ENCODE peak calls at places on chromosomes 13 and 19, in nine cellular contexts. One of them, this sample, is unnamed.

GRCh38 chr13:37587236-37587635 is 11.3 kb downstream of the POSTN start:
- DNase-seq in stomach: no peak
- DNase-seq in esophagus squamous epithelium: no peak
- DNase-seq in heart left ventricle: no peak
- DNase-seq in SK-N-SH: no peak
- DNase-seq in IMR-90: no peak
- DNase-seq in transverse colon: no peak
- DNase-seq in cardiac muscle cell: peak; percentile 54
- DNase-seq in suprapubic skin: no peak
- DNase-seq in this sample: no peak

GRCh38 chr13:32737679-32738078 is 151.4 kb downstream of the PDS5B start:
- DNase-seq in stomach: no peak
- DNase-seq in esophagus squamous epithelium: no peak
- DNase-seq in heart left ventricle: no peak
- DNase-seq in SK-N-SH: no peak
- DNase-seq in IMR-90: no peak
- DNase-seq in transverse colon: no peak
- DNase-seq in cardiac muscle cell: no peak
- DNase-seq in suprapubic skin: no peak
- DNase-seq in this sample: no peak

GRCh38 chr19:33388817-33389573 is 15.5 kb downstream of the CEBPG start:
- DNase-seq in stomach: no peak
- DNase-seq in esophagus squamous epithelium: no peak
- DNase-seq in heart left ventricle: peak; percentile 73
- DNase-seq in SK-N-SH: peak; percentile 83
- DNase-seq in IMR-90: no peak
- DNase-seq in transverse colon: no peak
- DNase-seq in cardiac muscle cell: no peak
- DNase-seq in suprapubic skin: peak; percentile 70
- DNase-seq in this sample: no peak

GRCh38 chr13:31485183-31485582 is 254.1 kb upstream of the RXFP2 start:
- DNase-seq in stomach: no peak
- DNase-seq in esophagus squamous epithelium: no peak
- DNase-seq in heart left ventricle: no peak
- DNase-seq in SK-N-SH: no peak
- DNase-seq in IMR-90: no peak
- DNase-seq in transverse colon: no peak
- DNase-seq in cardiac muscle cell: peak; percentile 55
- DNase-seq in suprapubic skin: no peak
- DNase-seq in this sample: no peak

GRCh38 chr13:67390462-67391093 is 160.4 kb upstream of the PCDH9 start:
- DNase-seq in stomach: no peak
- DNase-seq in esophagus squamous epithelium: no peak
- DNase-seq in heart left ventricle: no peak
- DNase-seq in SK-N-SH: no peak
- DNase-seq in IMR-90: peak; percentile 76
- DNase-seq in transverse colon: no peak
- DNase-seq in cardiac muscle cell: peak; percentile 50
- DNase-seq in suprapubic skin: no peak
- DNase-seq in this sample: no peak

GRCh38 chr19:33193864-33194362 is at the start of gene LRP3:
- DNase-seq in stomach: peak; percentile 52
- DNase-seq in esophagus squamous epithelium: no peak
- DNase-seq in heart left ventricle: peak; percentile 77
- DNase-seq in SK-N-SH: peak; percentile 93
- DNase-seq in IMR-90: peak; percentile 11
- DNase-seq in transverse colon: peak; percentile 26
- DNase-seq in cardiac muscle cell: peak; percentile 51
- DNase-seq in suprapubic skin: no peak
- DNase-seq in this sample: peak; percentile 64

GRCh38 chr13:32838985-32839384 is 177.2 kb upstream of the KL start:
- DNase-seq in stomach: peak; percentile 43
- DNase-seq in esophagus squamous epithelium: no peak
- DNase-seq in heart left ventricle: no peak
- DNase-seq in SK-N-SH: no peak
- DNase-seq in IMR-90: peak; percentile 59
- DNase-seq in transverse colon: no peak
- DNase-seq in cardiac muscle cell: peak; percentile 33
- DNase-seq in suprapubic skin: no peak
- DNase-seq in this sample: no peak

GRCh38 chr13:30477346-30478235 is 11.9 kb upstream of the HMGB1 start:
- DNase-seq in stomach: no peak
- DNase-seq in esophagus squamous epithelium: no peak
- DNase-seq in heart left ventricle: no peak
- DNase-seq in SK-N-SH: no peak
- DNase-seq in IMR-90: no peak
- DNase-seq in transverse colon: no peak
- DNase-seq in cardiac muscle cell: no peak
- DNase-seq in suprapubic skin: no peak
- DNase-seq in this sample: no peak

GRCh38 chr13:65540064-65540635 is 1690.0 kb downstream of the PCDH9 start:
- DNase-seq in stomach: no peak
- DNase-seq in esophagus squamous epithelium: no peak
- DNase-seq in heart left ventricle: no peak
- DNase-seq in SK-N-SH: no peak
- DNase-seq in IMR-90: no peak
- DNase-seq in transverse colon: no peak
- DNase-seq in cardiac muscle cell: no peak
- DNase-seq in suprapubic skin: no peak
- DNase-seq in this sample: no peak

GRCh38 chr19:33766623-33767022 is 30.0 kb upstream of the KCTD15 start:
- DNase-seq in stomach: no peak
- DNase-seq in esophagus squamous epithelium: no peak
- DNase-seq in heart left ventricle: no peak
- DNase-seq in SK-N-SH: no peak
- DNase-seq in IMR-90: no peak
- DNase-seq in transverse colon: no peak
- DNase-seq in cardiac muscle cell: no peak
- DNase-seq in suprapubic skin: no peak
- DNase-seq in this sample: no peak

GRCh38 chr13:113044431-113045114 is 61.0 kb upstream of the F7 start:
- DNase-seq in stomach: no peak
- DNase-seq in esophagus squamous epithelium: no peak
- DNase-seq in heart left ventricle: peak; percentile 23
- DNase-seq in SK-N-SH: no peak
- DNase-seq in IMR-90: no peak
- DNase-seq in transverse colon: no peak
- DNase-seq in cardiac muscle cell: no peak
- DNase-seq in suprapubic skin: no peak
- DNase-seq in this sample: no peak

DNA sequence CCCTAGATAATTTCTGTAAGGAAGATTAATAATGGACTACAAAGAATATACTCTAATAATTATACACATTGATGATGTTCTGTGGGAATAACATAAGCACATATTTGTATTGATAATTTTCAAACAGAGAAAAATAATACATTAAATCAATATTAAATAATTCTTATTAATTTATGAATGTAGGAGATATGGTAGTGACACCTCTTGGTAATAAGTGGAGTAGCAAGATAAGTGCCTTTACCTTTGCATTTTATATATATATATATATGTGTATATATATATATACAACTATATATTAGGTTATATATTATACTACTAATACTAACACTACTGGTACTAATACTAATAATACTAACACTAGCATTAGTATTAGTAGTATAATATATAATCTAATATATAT is 905.8 kb downstream of the SLITRK1 start:
- DNase-seq in stomach: no peak
- DNase-seq in esophagus squamous epithelium: no peak
- DNase-seq in heart left ventricle: no peak
- DNase-seq in SK-N-SH: no peak
- DNase-seq in IMR-90: peak; percentile 1
- DNase-seq in transverse colon: no peak
- DNase-seq in cardiac muscle cell: no peak
- DNase-seq in suprapubic skin: no peak
- DNase-seq in this sample: no peak
- H3K4me3 ChIP-seq in stomach: no peak overlapping the region
- H3K4me3 ChIP-seq in esophagus squamous epithelium: no peak overlapping the region
- H3K4me3 ChIP-seq in heart left ventricle: no peak overlapping the region
- H3K4me3 ChIP-seq in SK-N-SH: no peak overlapping the region
- H3K4me3 ChIP-seq in IMR-90: no peak overlapping the region
- H3K4me3 ChIP-seq in transverse colon: no peak overlapping the region
- H3K4me3 ChIP-seq in cardiac muscle cell: no peak overlapping the region
- H3K4me3 ChIP-seq in suprapubic skin: no peak overlapping the region
- H3K4me3 ChIP-seq in this sample: no peak overlapping the region

GRCh38 chr19:4794971-4795370 is 3.4 kb downstream of the FEM1A start:
- DNase-seq in stomach: no peak
- DNase-seq in esophagus squamous epithelium: no peak
- DNase-seq in heart left ventricle: no peak
- DNase-seq in SK-N-SH: no peak
- DNase-seq in IMR-90: no peak
- DNase-seq in transverse colon: no peak
- DNase-seq in cardiac muscle cell: no peak
- DNase-seq in suprapubic skin: no peak
- DNase-seq in this sample: no peak
- H3K27me3 ChIP-seq in stomach: no peaks in the 10 kb centered on the region
- H3K27me3 ChIP-seq in esophagus squamous epithelium: no peaks in the 10 kb centered on the region
- H3K27me3 ChIP-seq in heart left ventricle: no peaks in the 10 kb centered on the region
- H3K27me3 ChIP-seq in SK-N-SH: no peaks in the 10 kb centered on the region
- H3K27me3 ChIP-seq in IMR-90: no peaks in the 10 kb centered on the region
- H3K27me3 ChIP-seq in transverse colon: no peaks in the 10 kb centered on the region
- H3K27me3 ChIP-seq in cardiac muscle cell: no peaks in the 10 kb centered on the region
- H3K27me3 ChIP-seq in suprapubic skin: no peaks in the 10 kb centered on the region
- H3K27me3 ChIP-seq in this sample: no peaks in the 10 kb centered on the region

GRCh38 chr13:34335662-34336007 is 517.7 kb downstream of the RFC3 start:
- DNase-seq in stomach: peak; percentile 72
- DNase-seq in esophagus squamous epithelium: no peak
- DNase-seq in heart left ventricle: no peak
- DNase-seq in SK-N-SH: no peak
- DNase-seq in IMR-90: no peak
- DNase-seq in transverse colon: no peak
- DNase-seq in cardiac muscle cell: no peak
- DNase-seq in suprapubic skin: no peak
- DNase-seq in this sample: no peak

GRCh38 chr13:34344761-34345600 is 527.0 kb downstream of the RFC3 start:
- DNase-seq in stomach: no peak
- DNase-seq in esophagus squamous epithelium: no peak
- DNase-seq in heart left ventricle: no peak
- DNase-seq in SK-N-SH: peak; percentile 27
- DNase-seq in IMR-90: no peak
- DNase-seq in transverse colon: no peak
- DNase-seq in cardiac muscle cell: no peak
- DNase-seq in suprapubic skin: no peak
- DNase-seq in this sample: no peak

GRCh38 chr13:34343413-34343812 is 525.5 kb downstream of the RFC3 start:
- DNase-seq in stomach: no peak
- DNase-seq in esophagus squamous epithelium: no peak
- DNase-seq in heart left ventricle: no peak
- DNase-seq in SK-N-SH: no peak
- DNase-seq in IMR-90: no peak
- DNase-seq in transverse colon: no peak
- DNase-seq in cardiac muscle cell: peak; percentile 59
- DNase-seq in suprapubic skin: no peak
- DNase-seq in this sample: no peak

GRCh38 chr13:34338102-34338501 is 520.2 kb downstream of the RFC3 start:
- DNase-seq in stomach: no peak
- DNase-seq in esophagus squamous epithelium: no peak
- DNase-seq in heart left ventricle: no peak
- DNase-seq in SK-N-SH: no peak
- DNase-seq in IMR-90: no peak
- DNase-seq in transverse colon: no peak
- DNase-seq in cardiac muscle cell: no peak
- DNase-seq in suprapubic skin: no peak
- DNase-seq in this sample: no peak

DNA sequence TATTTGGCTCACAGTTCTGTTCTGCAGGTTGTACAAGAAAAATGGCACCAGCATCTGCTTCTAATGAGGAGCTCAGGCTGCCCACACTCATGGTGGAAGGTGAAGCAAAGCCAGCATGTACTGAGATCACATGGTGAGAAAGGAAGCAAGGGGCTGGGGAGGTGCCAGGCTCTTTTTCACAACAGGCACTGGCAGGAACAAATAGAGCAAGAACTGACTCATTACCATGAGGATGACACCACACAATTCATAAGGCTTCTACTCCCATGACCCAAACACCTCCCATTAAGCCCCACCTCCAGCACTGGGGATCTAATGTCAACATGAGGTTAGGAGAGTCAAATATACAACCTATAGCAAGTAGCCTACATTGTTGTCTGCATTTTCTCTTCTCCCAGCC is 522.6 kb downstream of the RFC3 start:
- DNase-seq in stomach: peak; percentile 36
- DNase-seq in esophagus squamous epithelium: no peak
- DNase-seq in heart left ventricle: no peak
- DNase-seq in SK-N-SH: no peak
- DNase-seq in IMR-90: no peak
- DNase-seq in transverse colon: no peak
- DNase-seq in cardiac muscle cell: peak; percentile 54
- DNase-seq in suprapubic skin: peak; percentile 78
- DNase-seq in this sample: no peak
- TF ChIP-seq CTCF in stomach: no peak
- TF ChIP-seq CTCF in esophagus squamous epithelium: no peak
- TF ChIP-seq CTCF in heart left ventricle: no peak
- TF ChIP-seq CTCF in SK-N-SH: no peak
- TF ChIP-seq CTCF in IMR-90: no peak
- TF ChIP-seq CTCF in transverse colon: no peak
- TF ChIP-seq CTCF in cardiac muscle cell: no peak
- TF ChIP-seq CTCF in suprapubic skin: no peak
- TF ChIP-seq CTCF in this sample: no peak

DNA sequence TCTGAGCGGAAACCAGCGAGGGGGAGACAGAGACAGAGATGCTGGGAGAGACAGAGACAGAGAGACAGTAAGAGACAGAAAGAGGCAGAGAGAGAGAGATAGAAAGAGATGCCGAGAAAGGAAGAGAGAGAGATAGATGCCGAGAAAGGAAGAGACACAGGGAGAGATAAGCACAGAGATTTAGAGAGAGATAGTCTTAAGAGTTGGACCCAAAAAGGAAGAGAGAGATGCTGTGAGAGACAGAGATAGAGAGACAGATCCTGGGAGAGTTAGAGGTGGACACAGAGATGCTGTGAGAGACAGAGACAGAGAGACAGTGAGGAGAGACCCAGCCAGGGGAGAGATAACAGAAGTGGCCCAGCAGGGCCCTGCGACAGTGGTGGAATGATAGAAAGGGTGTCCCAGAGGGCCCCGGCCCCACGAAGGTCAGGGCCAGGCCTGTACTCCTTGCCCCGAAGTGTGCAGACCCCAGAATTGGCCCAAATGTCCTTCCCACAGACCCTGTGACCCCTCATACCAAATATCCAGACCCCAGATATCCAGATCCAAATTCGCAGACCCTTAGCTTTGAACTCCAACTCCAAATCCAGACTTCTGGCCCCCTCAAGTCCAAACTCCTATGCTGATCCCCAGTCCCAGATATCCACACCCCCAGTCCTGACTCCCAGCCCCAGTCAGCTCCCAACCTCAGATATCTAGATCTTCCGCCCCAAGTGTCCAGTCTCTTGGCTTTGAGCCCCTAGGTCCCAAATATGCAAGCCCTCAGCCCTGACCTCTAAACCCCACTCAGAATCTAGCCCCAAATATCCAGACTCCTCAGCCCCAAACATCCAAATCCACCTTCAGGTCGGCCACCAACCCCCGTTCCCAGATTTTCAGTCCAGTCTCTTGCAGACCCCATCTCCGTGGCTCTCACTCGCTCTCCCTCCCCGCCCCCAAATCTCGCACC is 1.1 kb downstream of the ERFL start:
- DNase-seq in stomach: no peak
- DNase-seq in esophagus squamous epithelium: no peak
- DNase-seq in heart left ventricle: no peak
- DNase-seq in SK-N-SH: no peak
- DNase-seq in IMR-90: no peak
- DNase-seq in transverse colon: no peak
- DNase-seq in cardiac muscle cell: no peak
- DNase-seq in suprapubic skin: no peak
- DNase-seq in this sample: no peak
- H3K4me3 ChIP-seq in stomach: peak overlapping the region; percentile 47
- H3K4me3 ChIP-seq in esophagus squamous epithelium: peak overlapping the region; percentile 48
- H3K4me3 ChIP-seq in heart left ventricle: no peak overlapping the region
- H3K4me3 ChIP-seq in SK-N-SH: peak overlapping the region; percentile 47
- H3K4me3 ChIP-seq in IMR-90: no peak overlapping the region
- H3K4me3 ChIP-seq in transverse colon: peak overlapping the region; percentile 54
- H3K4me3 ChIP-seq in cardiac muscle cell: peak overlapping the region; percentile 42
- H3K4me3 ChIP-seq in suprapubic skin: no peak overlapping the region
- H3K4me3 ChIP-seq in this sample: peak overlapping the region; percentile 59

GRCh38 chr19:952049-952679 is 26.3 kb downstream of the ARID3A start:
- DNase-seq in stomach: no peak
- DNase-seq in esophagus squamous epithelium: no peak
- DNase-seq in heart left ventricle: no peak
- DNase-seq in SK-N-SH: no peak
- DNase-seq in IMR-90: no peak
- DNase-seq in transverse colon: no peak
- DNase-seq in cardiac muscle cell: no peak
- DNase-seq in suprapubic skin: no peak
- DNase-seq in this sample: no peak
- H3K27me3 ChIP-seq in stomach: peaks cover 6% of the 10 kb centered on the region
- H3K27me3 ChIP-seq in esophagus squamous epithelium: no peaks in the 10 kb centered on the region
- H3K27me3 ChIP-seq in heart left ventricle: no peaks in the 10 kb centered on the region
- H3K27me3 ChIP-seq in SK-N-SH: no peaks in the 10 kb centered on the region
- H3K27me3 ChIP-seq in IMR-90: no peaks in the 10 kb centered on the region
- H3K27me3 ChIP-seq in transverse colon: peaks cover 4% of the 10 kb centered on the region
- H3K27me3 ChIP-seq in cardiac muscle cell: no peaks in the 10 kb centered on the region
- H3K27me3 ChIP-seq in suprapubic skin: no peaks in the 10 kb centered on the region
- H3K27me3 ChIP-seq in this sample: no peaks in the 10 kb centered on the region

This sample was measured in Caco-2.